ENCODE peak calls at places on chromosomes 7 and 10, in ten cellular contexts. Q is body of pancreas, X is colonic mucosa, U is NCI-H1417, C is KG1, P is GM12891, H is foreskin melanocyte, J is substantia nigra, G is NCI-H345, T is A549. I is an unnamed sample.

GRCh38 chr7:87027900-87028299 is 31.6 kb downstream of the ELAPOR2 start:
- DNase-seq in P (no peak), Q (no peak), G (no peak), H (no peak), J (no peak), U (no peak), C (no peak), X (no peak), T (no peak), I (no peak)

GRCh38 chr10:89164080-89164479 is 43.0 kb downstream of the CH25H start:
- DNase-seq in G (no peak), T (no peak), P (no peak), U (no peak), J (no peak), X (no peak), H (no peak), C (peak), Q (no peak), I (no peak)

GRCh38 chr7:68038621-68039314 is 1042.1 kb downstream of the TYW1 start:
- DNase-seq in C (no peak), P (no peak), X (no peak), Q (no peak), U (no peak), J (no peak), H (no peak), G (no peak), T (peak), I (no peak)

GRCh38 chr7:129780257-129781127 is 169.0 kb downstream of the NRF1 start:
- DNase-seq in Q (peak), X (peak), C (no peak), U (peak), G (peak), T (peak), J (no peak), P (peak), H (no peak), I (no peak)

GRCh38 chr7:44849277-44850210 is 1.7 kb upstream of the H2AZ2 start:
- DNase-seq in G (peak), H (no peak), T (no peak), Q (no peak), P (no peak), X (no peak), C (no peak), U (peak), J (no peak), I (no peak)

GRCh38 chr7:70307544-70308106 is 709.4 kb downstream of the AUTS2 start:
- DNase-seq in G (no peak), T (no peak), H (no peak), Q (no peak), P (no peak), J (no peak), U (no peak), C (no peak), X (no peak), I (no peak)

GRCh38 chr10:124917168-124917938 is 24.6 kb upstream of the ZRANB1 start:
- DNase-seq in H (peak), P (peak), C (peak), T (peak), U (peak), X (peak), Q (peak), J (no peak), G (peak), I (peak)

GRCh38 chr7:380226-380550 is 90.2 kb downstream of the FOXL3 start:
- DNase-seq in X (no peak), H (no peak), P (peak), U (peak), T (no peak), G (no peak), C (no peak), J (no peak), Q (no peak), I (no peak)

GRCh38 chr7:129193892-129194291 is 5.5 kb downstream of the SMO start:
- DNase-seq in T (no peak), Q (no peak), G (no peak), U (no peak), H (no peak), C (no peak), P (no peak), J (no peak), X (no peak), I (no peak)

GRCh38 chr7:767580-767940 is 40.5 kb upstream of the PRKAR1B start:
- DNase-seq in T (no peak), X (no peak), P (no peak), H (peak), C (no peak), Q (no peak), U (peak), J (no peak), G (peak), I (no peak)

GRCh38 chr10:78374331-78375028 is 340.8 kb downstream of the RPS24 start:
- DNase-seq in H (no peak), G (no peak), X (no peak), U (no peak), J (no peak), C (no peak), Q (no peak), T (no peak), P (no peak), I (no peak)

GRCh38 chr7:151114151-151115090 is 28.1 kb downstream of the AGAP3 start:
- DNase-seq in T (no peak), U (no peak), J (no peak), G (no peak), H (no peak), X (peak), Q (no peak), C (no peak), P (peak), I (no peak)

GRCh38 chr10:49569031-49569765 is 30.3 kb upstream of the ERCC6 start:
- DNase-seq in U (no peak), H (no peak), J (no peak), C (no peak), X (no peak), G (no peak), Q (no peak), T (no peak), P (no peak), I (no peak)

GRCh38 chr7:121140790-121141189 is 152.3 kb downstream of the CPED1 start:
- DNase-seq in C (no peak), P (no peak), Q (no peak), H (no peak), U (no peak), G (no peak), J (no peak), T (no peak), X (no peak), I (no peak)

GRCh38 chr10:130363899-130364298 is 227.7 kb downstream of the GLRX3 start:
- DNase-seq in G (no peak), T (no peak), P (no peak), C (no peak), Q (no peak), X (no peak), J (no peak), U (no peak), H (no peak), I (no peak)

GRCh38 chr10:8180756-8181155 is 126.3 kb downstream of the GATA3 start:
- DNase-seq in X (no peak), C (no peak), U (no peak), H (no peak), G (no peak), Q (no peak), T (no peak), P (no peak), J (no peak), I (no peak)

GRCh38 chr7:138538518-138538917 is 78.5 kb downstream of the TRIM24 start:
- DNase-seq in X (no peak), Q (no peak), P (no peak), T (no peak), J (no peak), H (peak), G (no peak), U (no peak), C (no peak), I (no peak)

GRCh38 chr7:151591866-151592265 is 72.2 kb upstream of the RHEB start:
- DNase-seq in J (no peak), U (no peak), T (no peak), C (no peak), P (no peak), X (no peak), G (no peak), Q (no peak), H (no peak), I (no peak)

GRCh38 chr10:24272374-24272773 is 63.4 kb downstream of the KIAA1217 start:
- DNase-seq in P (no peak), U (no peak), C (no peak), J (no peak), X (no peak), T (no peak), H (no peak), G (no peak), Q (no peak), I (no peak)

GRCh38 chr7:52261052-52261451 is 774.4 kb upstream of the POM121L12 start:
- DNase-seq in P (no peak), J (no peak), T (no peak), C (no peak), X (no peak), Q (no peak), G (no peak), H (no peak), U (no peak), I (no peak)

GRCh38 chr10:132107211-132107946 is 41.6 kb downstream of the JAKMIP3 start:
- DNase-seq in P (no peak), U (peak), Q (no peak), H (no peak), G (no peak), J (no peak), X (no peak), C (no peak), T (no peak), I (no peak)

GRCh38 chr7:85483205-85483604 is 296.3 kb upstream of the SEMA3D start:
- DNase-seq in J (no peak), G (no peak), U (no peak), C (no peak), P (no peak), H (no peak), X (no peak), Q (no peak), T (no peak), I (no peak)

GRCh38 chr7:65475734-65476319 is 102.2 kb downstream of the ZNF92 start:
- DNase-seq in Q (no peak), J (no peak), C (no peak), T (no peak), X (no peak), H (peak), G (no peak), U (no peak), P (no peak), I (no peak)

GRCh38 chr10:132443605-132443997 is 46.6 kb downstream of the PWWP2B start:
- DNase-seq in Q (no peak), U (no peak), H (no peak), T (no peak), P (peak), C (peak), X (no peak), J (no peak), G (no peak), I (no peak)

GRCh38 chr7:69358163-69358821 is 240.0 kb upstream of the AUTS2 start:
- DNase-seq in H (no peak), U (no peak), J (no peak), G (no peak), C (no peak), P (no peak), T (no peak), X (no peak), Q (no peak), I (no peak)

GRCh38 chr10:47246409-47247189 is 53.4 kb upstream of the GDF10 start:
- DNase-seq in J (no peak), Q (no peak), H (no peak), P (no peak), T (no peak), U (no peak), X (no peak), C (no peak), G (no peak), I (no peak)

GRCh38 chr7:118845787-118846186 is 621.3 kb downstream of the ANKRD7 start:
- DNase-seq in U (no peak), H (no peak), G (no peak), Q (no peak), P (no peak), X (no peak), C (no peak), T (no peak), J (no peak), I (no peak)

GRCh38 chr10:46557319-46558140 is 1.1 kb upstream of the GPRIN2 start:
- DNase-seq in H (no peak), X (peak), C (no peak), P (no peak), U (no peak), J (no peak), T (peak), Q (peak), G (no peak), I (no peak)

GRCh38 chr7:106807474-106807873 is 57.6 kb upstream of the PIK3CG start:
- DNase-seq in X (no peak), C (no peak), T (no peak), Q (no peak), G (peak), U (peak), J (no peak), H (no peak), P (no peak), I (no peak)

GRCh38 chr10:78361031-78361430 is 327.4 kb downstream of the RPS24 start:
- DNase-seq in U (no peak), H (no peak), G (no peak), P (no peak), C (no peak), X (no peak), Q (no peak), T (no peak), J (no peak), I (no peak)

GRCh38 chr7:130356760-130357611 is 12.4 kb downstream of the CPA5 start:
- DNase-seq in U (no peak), Q (peak), P (no peak), T (peak), H (no peak), C (no peak), X (no peak), G (peak), J (no peak), I (peak)

GRCh38 chr7:68699090-68699711 is 899.1 kb upstream of the AUTS2 start:
- DNase-seq in C (no peak), Q (no peak), T (peak), P (no peak), J (no peak), X (no peak), H (peak), G (no peak), U (no peak), I (no peak)

GRCh38 chr7:132098337-132098736 is 477.9 kb downstream of the PLXNA4 start:
- DNase-seq in G (no peak), C (no peak), T (no peak), P (no peak), H (no peak), J (no peak), X (no peak), Q (no peak), U (no peak), I (no peak)

GRCh38 chr7:81908220-81908619 is 138.4 kb upstream of the HGF start:
- DNase-seq in H (no peak), P (no peak), C (no peak), U (no peak), T (no peak), J (no peak), G (no peak), X (no peak), Q (no peak), I (no peak)

I was measured in amygdala.